ENCODE peak calls at places on chromosomes 1 and 21, in nine cellular contexts. One of them, this sample, is unnamed.
A peak's percentile ranks its signal among the peaks of the same experiment; 100 is the strongest.

GRCh38 chr1:90763506-90763905 is 46.4 kb upstream of the BARHL2 start:
- DNase-seq in vagina: no peak
- DNase-seq in upper lobe of right lung: no peak
- DNase-seq in adrenal gland: no peak
- DNase-seq in thoracic aorta: no peak
- DNase-seq in PC-3: no peak
- DNase-seq in brain microvascular endothelial cell: no peak
- DNase-seq in breast epithelium: no peak
- DNase-seq in psoas muscle: no peak
- DNase-seq in this sample: no peak

GRCh38 chr1:1206376-1207253 is at the start of gene TNFRSF18:
- DNase-seq in vagina: no peak
- DNase-seq in upper lobe of right lung: no peak
- DNase-seq in adrenal gland: no peak
- DNase-seq in thoracic aorta: no peak
- DNase-seq in PC-3: peak; percentile 79
- DNase-seq in brain microvascular endothelial cell: no peak
- DNase-seq in breast epithelium: no peak
- DNase-seq in psoas muscle: peak; percentile 13
- DNase-seq in this sample: no peak

GRCh38 chr21:42754270-42754933 is 101.0 kb downstream of the PDE9A start:
- DNase-seq in vagina: no peak
- DNase-seq in upper lobe of right lung: peak; percentile 27
- DNase-seq in adrenal gland: no peak
- DNase-seq in thoracic aorta: no peak
- DNase-seq in PC-3: no peak
- DNase-seq in brain microvascular endothelial cell: no peak
- DNase-seq in breast epithelium: no peak
- DNase-seq in psoas muscle: no peak
- DNase-seq in this sample: no peak

GRCh38 chr1:54582566-54583306 is 34.7 kb downstream of the ACOT11 start:
- DNase-seq in vagina: no peak
- DNase-seq in upper lobe of right lung: no peak
- DNase-seq in adrenal gland: no peak
- DNase-seq in thoracic aorta: no peak
- DNase-seq in PC-3: no peak
- DNase-seq in brain microvascular endothelial cell: no peak
- DNase-seq in breast epithelium: no peak
- DNase-seq in psoas muscle: no peak
- DNase-seq in this sample: no peak

GRCh38 chr1:211281322-211282022 is 22.3 kb downstream of the RCOR3 start:
- DNase-seq in vagina: no peak
- DNase-seq in upper lobe of right lung: no peak
- DNase-seq in adrenal gland: no peak
- DNase-seq in thoracic aorta: no peak
- DNase-seq in PC-3: no peak
- DNase-seq in brain microvascular endothelial cell: no peak
- DNase-seq in breast epithelium: no peak
- DNase-seq in psoas muscle: no peak
- DNase-seq in this sample: no peak

GRCh38 chr1:165629848-165630628 is 996 bp upstream of the MGST3 start:
- DNase-seq in vagina: no peak
- DNase-seq in upper lobe of right lung: no peak
- DNase-seq in adrenal gland: no peak
- DNase-seq in thoracic aorta: no peak
- DNase-seq in PC-3: no peak
- DNase-seq in brain microvascular endothelial cell: no peak
- DNase-seq in breast epithelium: no peak
- DNase-seq in psoas muscle: no peak
- DNase-seq in this sample: no peak

GRCh38 chr1:188669715-188670114 is 1807.9 kb downstream of the BRINP3 start:
- DNase-seq in vagina: no peak
- DNase-seq in upper lobe of right lung: no peak
- DNase-seq in adrenal gland: no peak
- DNase-seq in thoracic aorta: no peak
- DNase-seq in PC-3: peak; percentile 58
- DNase-seq in brain microvascular endothelial cell: no peak
- DNase-seq in breast epithelium: no peak
- DNase-seq in psoas muscle: no peak
- DNase-seq in this sample: no peak

GRCh38 chr1:64903593-64903992 is 62.8 kb downstream of the JAK1 start:
- DNase-seq in vagina: no peak
- DNase-seq in upper lobe of right lung: no peak
- DNase-seq in adrenal gland: no peak
- DNase-seq in thoracic aorta: no peak
- DNase-seq in PC-3: no peak
- DNase-seq in brain microvascular endothelial cell: no peak
- DNase-seq in breast epithelium: no peak
- DNase-seq in psoas muscle: no peak
- DNase-seq in this sample: no peak

GRCh38 chr1:41467673-41468072 is 16.8 kb downstream of the EDN2 start:
- DNase-seq in vagina: no peak
- DNase-seq in upper lobe of right lung: no peak
- DNase-seq in adrenal gland: no peak
- DNase-seq in thoracic aorta: no peak
- DNase-seq in PC-3: no peak
- DNase-seq in brain microvascular endothelial cell: no peak
- DNase-seq in breast epithelium: no peak
- DNase-seq in psoas muscle: no peak
- DNase-seq in this sample: no peak

GRCh38 chr1:233215135-233215722 is 80.3 kb downstream of the PCNX2 start:
- DNase-seq in vagina: no peak
- DNase-seq in upper lobe of right lung: no peak
- DNase-seq in adrenal gland: no peak
- DNase-seq in thoracic aorta: no peak
- DNase-seq in PC-3: no peak
- DNase-seq in brain microvascular endothelial cell: no peak
- DNase-seq in breast epithelium: no peak
- DNase-seq in psoas muscle: no peak
- DNase-seq in this sample: no peak

GRCh38 chr1:201299968-201300367 is 16.7 kb downstream of the PKP1 start:
- DNase-seq in vagina: no peak
- DNase-seq in upper lobe of right lung: peak; percentile 80
- DNase-seq in adrenal gland: peak; percentile 48
- DNase-seq in thoracic aorta: no peak
- DNase-seq in PC-3: peak; percentile 100
- DNase-seq in brain microvascular endothelial cell: no peak
- DNase-seq in breast epithelium: peak; percentile 78
- DNase-seq in psoas muscle: no peak
- DNase-seq in this sample: no peak

GRCh38 chr1:19384113-19384512 is 72.0 kb downstream of the SLC66A1 start:
- DNase-seq in vagina: no peak
- DNase-seq in upper lobe of right lung: no peak
- DNase-seq in adrenal gland: peak; percentile 43
- DNase-seq in thoracic aorta: peak; percentile 41
- DNase-seq in PC-3: peak; percentile 20
- DNase-seq in brain microvascular endothelial cell: peak; percentile 41
- DNase-seq in breast epithelium: no peak
- DNase-seq in psoas muscle: no peak
- DNase-seq in this sample: no peak

GRCh38 chr1:42931911-42932422 is 26.7 kb downstream of the SLC2A1 start:
- DNase-seq in vagina: no peak
- DNase-seq in upper lobe of right lung: peak; percentile 92
- DNase-seq in adrenal gland: peak; percentile 42
- DNase-seq in thoracic aorta: no peak
- DNase-seq in PC-3: peak; percentile 69
- DNase-seq in brain microvascular endothelial cell: no peak
- DNase-seq in breast epithelium: peak; percentile 72
- DNase-seq in psoas muscle: peak; percentile 61
- DNase-seq in this sample: peak; percentile 74

GRCh38 chr1:1594602-1594981 is 5.3 kb downstream of the FNDC10 start:
- DNase-seq in vagina: no peak
- DNase-seq in upper lobe of right lung: no peak
- DNase-seq in adrenal gland: no peak
- DNase-seq in thoracic aorta: no peak
- DNase-seq in PC-3: no peak
- DNase-seq in brain microvascular endothelial cell: no peak
- DNase-seq in breast epithelium: no peak
- DNase-seq in psoas muscle: no peak
- DNase-seq in this sample: no peak

GRCh38 chr1:47669081-47669585 is 231.3 kb downstream of the FOXD2 start:
- DNase-seq in vagina: no peak
- DNase-seq in upper lobe of right lung: no peak
- DNase-seq in adrenal gland: no peak
- DNase-seq in thoracic aorta: no peak
- DNase-seq in PC-3: no peak
- DNase-seq in brain microvascular endothelial cell: no peak
- DNase-seq in breast epithelium: no peak
- DNase-seq in psoas muscle: no peak
- DNase-seq in this sample: no peak

GRCh38 chr1:91792393-91793032 is 93.4 kb downstream of the TGFBR3 start:
- DNase-seq in vagina: no peak
- DNase-seq in upper lobe of right lung: no peak
- DNase-seq in adrenal gland: no peak
- DNase-seq in thoracic aorta: no peak
- DNase-seq in PC-3: no peak
- DNase-seq in brain microvascular endothelial cell: no peak
- DNase-seq in breast epithelium: no peak
- DNase-seq in psoas muscle: no peak
- DNase-seq in this sample: no peak
- TF ChIP-seq CTCF in vagina: no peak
- TF ChIP-seq CTCF in upper lobe of right lung: no peak
- TF ChIP-seq CTCF in adrenal gland: no peak
- TF ChIP-seq CTCF in thoracic aorta: no peak
- TF ChIP-seq CTCF in PC-3: no peak
- TF ChIP-seq CTCF in brain microvascular endothelial cell: peak; percentile 2
- TF ChIP-seq CTCF in breast epithelium: no peak
- TF ChIP-seq CTCF in psoas muscle: no peak
- TF ChIP-seq CTCF in this sample: no peak

GRCh38 chr21:34336756-34337391 is 26.9 kb upstream of the KCNE2 start:
- DNase-seq in vagina: no peak
- DNase-seq in upper lobe of right lung: no peak
- DNase-seq in adrenal gland: peak; percentile 80
- DNase-seq in thoracic aorta: no peak
- DNase-seq in PC-3: no peak
- DNase-seq in brain microvascular endothelial cell: peak; percentile 56
- DNase-seq in breast epithelium: no peak
- DNase-seq in psoas muscle: no peak
- DNase-seq in this sample: no peak

GRCh38 chr21:34340062-34340461 is 23.7 kb upstream of the KCNE2 start:
- DNase-seq in vagina: no peak
- DNase-seq in upper lobe of right lung: no peak
- DNase-seq in adrenal gland: no peak
- DNase-seq in thoracic aorta: no peak
- DNase-seq in PC-3: no peak
- DNase-seq in brain microvascular endothelial cell: no peak
- DNase-seq in breast epithelium: no peak
- DNase-seq in psoas muscle: no peak
- DNase-seq in this sample: no peak

GRCh38 chr21:34336245-34336644 is 27.6 kb upstream of the KCNE2 start:
- DNase-seq in vagina: no peak
- DNase-seq in upper lobe of right lung: no peak
- DNase-seq in adrenal gland: no peak
- DNase-seq in thoracic aorta: no peak
- DNase-seq in PC-3: no peak
- DNase-seq in brain microvascular endothelial cell: no peak
- DNase-seq in breast epithelium: no peak
- DNase-seq in psoas muscle: no peak
- DNase-seq in this sample: no peak

GRCh38 chr21:34338226-34338625 is 25.6 kb upstream of the KCNE2 start:
- DNase-seq in vagina: no peak
- DNase-seq in upper lobe of right lung: no peak
- DNase-seq in adrenal gland: no peak
- DNase-seq in thoracic aorta: no peak
- DNase-seq in PC-3: no peak
- DNase-seq in brain microvascular endothelial cell: no peak
- DNase-seq in breast epithelium: no peak
- DNase-seq in psoas muscle: no peak
- DNase-seq in this sample: no peak

GRCh38 chr21:34337741-34338140 is 26.1 kb upstream of the KCNE2 start:
- DNase-seq in vagina: no peak
- DNase-seq in upper lobe of right lung: no peak
- DNase-seq in adrenal gland: no peak
- DNase-seq in thoracic aorta: no peak
- DNase-seq in PC-3: peak; percentile 13
- DNase-seq in brain microvascular endothelial cell: no peak
- DNase-seq in breast epithelium: no peak
- DNase-seq in psoas muscle: no peak
- DNase-seq in this sample: no peak
- H3K27ac ChIP-seq in vagina: no peak overlapping the region
- H3K27ac ChIP-seq in upper lobe of right lung: no peak overlapping the region
- H3K27ac ChIP-seq in adrenal gland: no peak overlapping the region
- H3K27ac ChIP-seq in thoracic aorta: peak overlapping the region; percentile 86
- H3K27ac ChIP-seq in PC-3: no peak overlapping the region
- H3K27ac ChIP-seq in brain microvascular endothelial cell: no peak overlapping the region
- H3K27ac ChIP-seq in breast epithelium: no peak overlapping the region
- H3K27ac ChIP-seq in psoas muscle: no peak overlapping the region
- H3K27ac ChIP-seq in this sample: no peak overlapping the region

GRCh38 chr1:3593745-3594144 is 17.6 kb downstream of the MEGF6 start:
- DNase-seq in vagina: no peak
- DNase-seq in upper lobe of right lung: no peak
- DNase-seq in adrenal gland: no peak
- DNase-seq in thoracic aorta: no peak
- DNase-seq in PC-3: no peak
- DNase-seq in brain microvascular endothelial cell: no peak
- DNase-seq in breast epithelium: no peak
- DNase-seq in psoas muscle: no peak
- DNase-seq in this sample: no peak

GRCh38 chr1:3596663-3597598 is 14.4 kb downstream of the MEGF6 start:
- DNase-seq in vagina: no peak
- DNase-seq in upper lobe of right lung: no peak
- DNase-seq in adrenal gland: no peak
- DNase-seq in thoracic aorta: no peak
- DNase-seq in PC-3: no peak
- DNase-seq in brain microvascular endothelial cell: no peak
- DNase-seq in breast epithelium: no peak
- DNase-seq in psoas muscle: no peak
- DNase-seq in this sample: no peak

GRCh38 chr1:3593334-3593733 is 18.0 kb downstream of the MEGF6 start:
- DNase-seq in vagina: no peak
- DNase-seq in upper lobe of right lung: no peak
- DNase-seq in adrenal gland: no peak
- DNase-seq in thoracic aorta: no peak
- DNase-seq in PC-3: no peak
- DNase-seq in brain microvascular endothelial cell: no peak
- DNase-seq in breast epithelium: no peak
- DNase-seq in psoas muscle: no peak
- DNase-seq in this sample: no peak

GRCh38 chr1:3595949-3596348 is 15.4 kb downstream of the MEGF6 start:
- DNase-seq in vagina: no peak
- DNase-seq in upper lobe of right lung: no peak
- DNase-seq in adrenal gland: no peak
- DNase-seq in thoracic aorta: no peak
- DNase-seq in PC-3: no peak
- DNase-seq in brain microvascular endothelial cell: no peak
- DNase-seq in breast epithelium: no peak
- DNase-seq in psoas muscle: no peak
- DNase-seq in this sample: no peak

GRCh38 chr1:3594706-3595377 is 16.5 kb downstream of the MEGF6 start:
- DNase-seq in vagina: no peak
- DNase-seq in upper lobe of right lung: no peak
- DNase-seq in adrenal gland: no peak
- DNase-seq in thoracic aorta: no peak
- DNase-seq in PC-3: no peak
- DNase-seq in brain microvascular endothelial cell: no peak
- DNase-seq in breast epithelium: no peak
- DNase-seq in psoas muscle: no peak
- DNase-seq in this sample: no peak
- H3K27me3 ChIP-seq in vagina: no peaks in the 10 kb centered on the region
- H3K27me3 ChIP-seq in upper lobe of right lung: no peaks in the 10 kb centered on the region
- H3K27me3 ChIP-seq in adrenal gland: peaks cover 8% of the 10 kb centered on the region
- H3K27me3 ChIP-seq in thoracic aorta: no peaks in the 10 kb centered on the region
- H3K27me3 ChIP-seq in PC-3: no peaks in the 10 kb centered on the region
- H3K27me3 ChIP-seq in brain microvascular endothelial cell: no peaks in the 10 kb centered on the region
- H3K27me3 ChIP-seq in breast epithelium: no peaks in the 10 kb centered on the region
- H3K27me3 ChIP-seq in psoas muscle: no peaks in the 10 kb centered on the region
- H3K27me3 ChIP-seq in this sample: no peaks in the 10 kb centered on the region

GRCh38 chr1:67659229-67659628 is 25.8 kb upstream of the GADD45A start:
- DNase-seq in vagina: no peak
- DNase-seq in upper lobe of right lung: no peak
- DNase-seq in adrenal gland: no peak
- DNase-seq in thoracic aorta: no peak
- DNase-seq in PC-3: no peak
- DNase-seq in brain microvascular endothelial cell: no peak
- DNase-seq in breast epithelium: no peak
- DNase-seq in psoas muscle: no peak
- DNase-seq in this sample: no peak
- TF ChIP-seq CTCF in vagina: no peak
- TF ChIP-seq CTCF in upper lobe of right lung: no peak
- TF ChIP-seq CTCF in adrenal gland: no peak
- TF ChIP-seq CTCF in thoracic aorta: no peak
- TF ChIP-seq CTCF in PC-3: no peak
- TF ChIP-seq CTCF in brain microvascular endothelial cell: no peak
- TF ChIP-seq CTCF in breast epithelium: no peak
- TF ChIP-seq CTCF in psoas muscle: no peak
- TF ChIP-seq CTCF in this sample: no peak

This sample was measured in CD4-positive, alpha-beta T cell.